ENCODE peak calls at places on chromosomes 16 and 17, in seven cellular contexts. D, R, Y, V, Z, Q and H are unnamed samples.

GRCh38 chr17:16491703-16492612 is at the start of gene LRRC75A:
- DNase-seq in D (no peak), R (peak; percentile 50), Y (no peak), V (no peak), Z (peak; percentile 86), Q (peak; percentile 92), H (no peak)

GRCh38 chr16:48895142-48895541 is 285.2 kb upstream of the N4BP1 start:
- DNase-seq in D (no peak), R (no peak), Y (no peak), V (no peak), Z (peak; percentile 23), Q (no peak), H (no peak)

GRCh38 chr17:45143101-45143670 is 5.1 kb upstream of the HEXIM1 start:
- DNase-seq in D (no peak), R (no peak), Y (no peak), V (no peak), Z (peak; percentile 47), Q (no peak), H (no peak)

GRCh38 chr16:9056061-9056460 is 35.4 kb upstream of the HAPSTR1 start:
- DNase-seq in D (no peak), R (no peak), Y (no peak), V (no peak), Z (no peak), Q (no peak), H (no peak)

GRCh38 chr17:48575066-48575582 is 3.0 kb downstream of the HOXB4 start:
- DNase-seq in D (no peak), R (peak; percentile 18), Y (no peak), V (no peak), Z (no peak), Q (no peak), H (no peak)

GRCh38 chr17:39069114-39069756 is 82.2 kb downstream of the PLXDC1 start:
- DNase-seq in D (no peak), R (peak; percentile 25), Y (no peak), V (no peak), Z (peak; percentile 82), Q (peak; percentile 69), H (peak; percentile 20)

GRCh38 chr16:87343753-87344050 is 26.5 kb upstream of the C16orf95 start:
- DNase-seq in D (no peak), R (no peak), Y (no peak), V (no peak), Z (no peak), Q (no peak), H (no peak)

GRCh38 chr16:57923841-57924240 is 47.1 kb downstream of the CNGB1 start:
- DNase-seq in D (no peak), R (no peak), Y (no peak), V (no peak), Z (no peak), Q (no peak), H (no peak)

GRCh38 chr17:17921192-17922082 is 50.8 kb downstream of the TOM1L2 start:
- DNase-seq in D (no peak), R (peak; percentile 72), Y (peak; percentile 89), V (no peak), Z (peak; percentile 90), Q (no peak), H (no peak)

GRCh38 chr17:9389116-9389515 is 186.5 kb downstream of the STX8 start:
- DNase-seq in D (no peak), R (no peak), Y (no peak), V (peak; percentile 68), Z (no peak), Q (no peak), H (no peak)

GRCh38 chr16:88783391-88784073 is 1.5 kb downstream of the PIEZO1 start:
- DNase-seq in D (no peak), R (no peak), Y (no peak), V (no peak), Z (no peak), Q (no peak), H (no peak)

GRCh38 chr16:67186550-67186950 is 2.8 kb upstream of the MATCAP1 start:
- DNase-seq in D (no peak), R (no peak), Y (no peak), V (no peak), Z (peak; percentile 58), Q (no peak), H (no peak)

GRCh38 chr17:58352843-58353719 is 1.1 kb upstream of the SUPT4H1 start:
- DNase-seq in D (no peak), R (peak; percentile 80), Y (no peak), V (no peak), Z (peak; percentile 83), Q (peak; percentile 61), H (no peak)

GRCh38 chr16:27253526-27253930 is 15.0 kb downstream of the NSMCE1 start:
- DNase-seq in D (no peak), R (peak; percentile 41), Y (peak; percentile 65), V (no peak), Z (no peak), Q (no peak), H (no peak)

GRCh38 chr17:31907342-31907975 is 6.0 kb upstream of the UTP6 start:
- DNase-seq in D (no peak), R (peak; percentile 17), Y (no peak), V (no peak), Z (no peak), Q (no peak), H (no peak)

GRCh38 chr16:82405696-82406095 is 221.1 kb upstream of the CDH13 start:
- DNase-seq in D (no peak), R (no peak), Y (no peak), V (no peak), Z (no peak), Q (no peak), H (no peak)

GRCh38 chr16:2825899-2826298 is 4.2 kb upstream of the ZG16B start:
- DNase-seq in D (no peak), R (no peak), Y (no peak), V (no peak), Z (no peak), Q (no peak), H (no peak)

GRCh38 chr16:2827831-2828520 is 2.1 kb upstream of the ZG16B start:
- DNase-seq in D (no peak), R (no peak), Y (no peak), V (no peak), Z (peak; percentile 58), Q (no peak), H (no peak)

GRCh38 chr16:2825049-2825742 is 4.9 kb upstream of the ZG16B start:
- DNase-seq in D (no peak), R (no peak), Y (no peak), V (no peak), Z (no peak), Q (no peak), H (no peak)

GRCh38 chr16:2827481-2827790 is 2.7 kb upstream of the ZG16B start:
- DNase-seq in D (no peak), R (no peak), Y (no peak), V (no peak), Z (no peak), Q (no peak), H (no peak)

DNA sequence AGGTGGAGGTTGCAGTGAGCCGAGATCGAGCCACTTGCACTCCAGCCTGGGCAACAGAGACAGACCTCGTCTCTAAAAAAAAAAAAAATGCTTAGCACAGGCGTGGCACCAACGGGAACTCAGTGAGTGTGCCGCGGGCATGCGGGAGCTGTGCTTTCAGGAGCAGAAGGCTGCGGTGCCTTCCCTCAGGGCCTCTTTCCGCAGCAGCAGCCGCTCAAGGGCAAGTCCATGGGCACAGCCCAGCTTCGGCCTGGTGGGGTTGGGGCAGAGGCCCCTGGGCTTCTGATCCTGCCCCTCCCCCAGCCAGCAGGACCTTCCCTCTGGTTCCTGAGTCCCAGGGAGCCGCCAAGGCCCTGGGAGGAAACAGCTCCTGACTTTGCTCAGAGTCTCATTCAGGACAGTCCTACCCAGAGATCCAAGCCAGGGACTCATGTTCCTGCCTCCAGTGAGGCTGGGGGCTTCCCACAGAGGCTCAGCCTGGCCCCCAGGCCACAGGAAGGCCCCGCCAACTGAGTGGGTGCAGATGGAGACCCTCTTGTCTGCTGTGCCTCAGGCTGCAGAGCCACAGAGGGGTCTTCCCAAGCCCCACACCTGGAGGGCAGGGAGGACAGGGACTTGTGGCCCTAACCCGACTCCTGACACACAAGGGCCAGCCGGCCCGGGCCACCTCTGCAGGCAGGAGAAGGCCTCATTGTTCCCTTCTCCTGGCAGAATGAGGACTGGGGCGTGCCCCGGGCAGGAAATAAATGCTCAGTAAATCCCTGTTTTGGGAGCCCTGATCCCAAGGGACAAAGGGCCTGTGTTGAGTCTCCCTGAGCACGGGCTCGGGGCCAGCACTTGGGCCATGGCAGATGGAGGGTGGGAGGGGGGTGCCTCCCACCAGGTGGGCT is 3.3 kb upstream of the ZG16B start:
- DNase-seq in D (no peak), R (no peak), Y (no peak), V (no peak), Z (no peak), Q (no peak), H (no peak)
- TF ChIP-seq REST in D (no peak), R (no peak), Y (no peak), V (no peak), Z (no peak), Q (no peak), H (no peak)

DNA sequence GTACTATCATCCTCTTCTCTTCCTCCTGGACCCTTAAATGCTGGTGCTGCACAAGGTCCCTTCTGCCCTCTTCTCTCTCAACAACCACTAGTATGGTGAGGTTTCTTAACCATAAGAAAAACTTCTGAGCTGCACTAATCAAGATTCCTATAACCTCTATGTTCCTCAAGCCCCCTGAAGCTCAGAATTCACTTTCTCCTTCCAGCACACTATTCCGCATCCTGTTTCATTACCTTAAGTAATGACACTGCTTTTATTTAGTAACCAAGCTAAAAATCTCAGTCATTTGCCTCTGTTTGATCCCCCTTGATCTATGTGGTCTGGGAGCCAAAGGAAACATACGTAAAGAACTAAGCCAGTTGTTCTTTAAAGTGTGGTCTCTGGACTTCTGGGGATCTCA is 20.1 kb downstream of the KANSL1 start:
- DNase-seq in D (no peak), R (no peak), Y (no peak), V (no peak), Z (no peak), Q (no peak), H (no peak)
- TF ChIP-seq POLR2AphosphoS5 in D (no peak), R (no peak), Y (no peak), V (no peak), Z (peak; percentile 17), Q (no peak), H (no peak)

GRCh38 chr16:22969567-22969966 is 155.6 kb downstream of the HS3ST2 start:
- DNase-seq in D (no peak), R (no peak), Y (no peak), V (no peak), Z (no peak), Q (no peak), H (no peak)
- H3K4me3 ChIP-seq in D (no peak overlapping the region), R (no peak overlapping the region), Y (no peak overlapping the region), V (no peak overlapping the region), Z (no peak overlapping the region), Q (no peak overlapping the region), H (no peak overlapping the region)

DNA sequence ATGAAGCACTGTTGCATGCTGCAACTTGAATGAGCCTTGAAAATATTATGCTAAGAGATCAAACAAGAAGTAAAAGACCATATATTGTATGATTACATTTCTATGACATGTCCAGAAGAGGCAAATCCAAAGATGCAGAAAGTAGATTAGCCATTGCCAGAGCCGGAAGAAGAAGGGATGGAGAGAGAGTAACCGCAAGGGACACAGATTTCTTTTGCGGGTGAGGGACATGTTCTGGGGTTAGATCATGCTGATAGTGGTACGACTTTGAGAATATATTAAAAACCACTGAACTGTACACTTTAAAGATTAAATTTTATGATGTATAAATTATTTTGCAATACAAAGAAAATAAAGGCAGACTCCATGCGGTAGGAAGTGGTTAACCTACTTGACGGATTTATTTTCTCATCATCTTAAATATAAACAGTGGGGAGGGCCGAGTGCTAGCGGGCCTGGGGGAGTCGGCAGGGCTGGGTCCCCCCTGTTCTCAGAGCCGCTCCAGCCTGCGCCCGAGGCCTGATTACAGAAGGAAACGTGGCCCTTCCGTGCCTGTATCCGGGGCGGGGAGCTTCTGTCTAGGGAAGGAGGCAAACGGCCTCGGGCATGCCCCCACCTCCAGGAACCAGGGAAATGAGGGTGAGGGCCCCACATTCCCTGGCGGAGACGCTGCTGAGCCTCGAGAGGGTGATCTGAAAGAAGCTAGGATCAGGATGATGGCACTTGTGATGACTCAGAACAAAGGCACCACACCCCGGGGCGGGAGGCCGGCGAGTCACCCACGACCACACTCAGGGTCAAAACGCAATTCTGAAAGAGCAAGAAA is 48.0 kb downstream of the SHCBP1 start:
- DNase-seq in D (no peak), R (peak; percentile 38), Y (no peak), V (no peak), Z (no peak), Q (no peak), H (no peak)
- TF ChIP-seq REST in D (no peak), R (no peak), Y (no peak), V (no peak), Z (no peak), Q (no peak), H (no peak)